ENCODE peak calls at places on chromosome 14, in four cellular contexts. D, T, M and K are unnamed samples.

GRCh38 chr14:35944847-35945246 is 118.7 kb downstream of the BRMS1L start:
- DNase-seq in M (no peak), T (no peak), D (peak; percentile 23), K (peak; percentile 5)

GRCh38 chr14:25237845-25238244 is 187.9 kb upstream of the STXBP6 start:
- DNase-seq in T (no peak), D (no peak), M (no peak), K (peak; percentile 37)

GRCh38 chr14:20848955-20849570 is 42.1 kb upstream of the RNASE3 start:
- DNase-seq in D (no peak), M (no peak), T (no peak), K (no peak)

GRCh38 chr14:59359451-59360124 is 105.6 kb downstream of the GPR135 start:
- DNase-seq in D (no peak), M (no peak), T (no peak), K (no peak)

GRCh38 chr14:41960316-41960715 is 353.6 kb downstream of the LRFN5 start:
- DNase-seq in T (no peak), M (no peak), D (no peak), K (no peak)

GRCh38 chr14:99707921-99708320 is 23.8 kb downstream of the CYP46A1 start:
- DNase-seq in M (no peak), D (no peak), T (no peak), K (no peak)

GRCh38 chr14:35678403-35679028 is 130.6 kb downstream of the RALGAPA1 start:
- DNase-seq in M (no peak), D (no peak), T (no peak), K (no peak)

GRCh38 chr14:51929920-51930682 is 59.2 kb upstream of the RTRAF start:
- DNase-seq in D (no peak), M (no peak), T (no peak), K (no peak)

GRCh38 chr14:68042591-68043210 is 223.1 kb downstream of the RAD51B start:
- DNase-seq in M (no peak), T (peak; percentile 3), D (no peak), K (peak; percentile 23)

GRCh38 chr14:64649383-64649998 is 54.7 kb upstream of the PLEKHG3 start:
- DNase-seq in D (no peak), M (peak; percentile 38), T (no peak), K (no peak)

GRCh38 chr14:20417250-20418186 is 4.2 kb upstream of the TEP1 start:
- DNase-seq in D (no peak), M (no peak), T (no peak), K (no peak)

GRCh38 chr14:54451178-54451601 is 10.0 kb upstream of the CNIH1 start:
- DNase-seq in M (no peak), T (no peak), D (no peak), K (no peak)

GRCh38 chr14:47278233-47278842 is 397.1 kb downstream of the MDGA2 start:
- DNase-seq in D (peak; percentile 76), T (no peak), M (no peak), K (peak; percentile 78)

GRCh38 chr14:36767603-36768281 is 106.1 kb downstream of the PAX9 start:
- DNase-seq in D (no peak), T (no peak), M (no peak), K (peak; percentile 26)

GRCh38 chr14:32419429-32419828 is 90.3 kb downstream of the AKAP6 start:
- DNase-seq in T (no peak), D (no peak), M (no peak), K (no peak)

GRCh38 chr14:91112172-91112571 is 1.7 kb upstream of the DGLUCY start:
- DNase-seq in D (no peak), M (no peak), T (no peak), K (no peak)

GRCh38 chr14:47674546-47675238 is 713 bp downstream of the MDGA2 start:
- DNase-seq in T (no peak), M (no peak), D (peak; percentile 12), K (peak; percentile 62)

GRCh38 chr14:102042699-102043098 is 44.1 kb downstream of the HSP90AA1 start:
- DNase-seq in M (no peak), T (no peak), D (no peak), K (no peak)

GRCh38 chr14:58238252-58239247 is 6.1 kb upstream of the PSMA3 start:
- DNase-seq in D (peak; percentile 18), M (peak; percentile 42), T (no peak), K (peak; percentile 8)

GRCh38 chr14:21911877-21912276 is 238.3 kb upstream of the OR4E1 start:
- DNase-seq in D (no peak), T (no peak), M (no peak), K (no peak)

GRCh38 chr14:88468396-88468795 is 82.9 kb downstream of the SPATA7 start:
- DNase-seq in D (no peak), M (no peak), T (peak; percentile 76), K (no peak)

GRCh38 chr14:32073537-32074189 is 3.4 kb upstream of the ARHGAP5 start:
- DNase-seq in D (peak; percentile 62), M (peak; percentile 31), T (peak; percentile 81), K (peak; percentile 37)

GRCh38 chr14:34201909-34202622 is 251.2 kb upstream of the EGLN3 start:
- DNase-seq in M (no peak), D (no peak), T (no peak), K (no peak)

GRCh38 chr14:49962616-49963015 is 69.7 kb downstream of the ARF6 start:
- DNase-seq in D (no peak), T (no peak), M (no peak), K (no peak)

GRCh38 chr14:74507085-74507484 is 13.5 kb downstream of the ISCA2 start:
- DNase-seq in T (no peak), D (no peak), M (peak; percentile 8), K (no peak)

GRCh38 chr14:49955013-49955412 is 62.1 kb downstream of the ARF6 start:
- DNase-seq in M (no peak), T (no peak), D (no peak), K (no peak)

GRCh38 chr14:30559638-30560071 is 697 bp downstream of the G2E3 start:
- DNase-seq in T (peak; percentile 69), M (no peak), D (no peak), K (peak; percentile 7)

GRCh38 chr14:102770910-102771543 is 6.2 kb upstream of the TRAF3 start:
- DNase-seq in D (no peak), T (no peak), M (no peak), K (no peak)

GRCh38 chr14:99792551-99793212 is 531 bp upstream of the EML1 start:
- DNase-seq in M (no peak), T (no peak), D (no peak), K (no peak)

GRCh38 chr14:54566410-54567223 is at the start of gene SAMD4A:
- DNase-seq in M (peak; percentile 85), D (peak; percentile 70), T (peak; percentile 66), K (peak; percentile 67)

GRCh38 chr14:100867631-100868315 is 35.7 kb downstream of the RTL1 start:
- DNase-seq in D (peak; percentile 8), M (no peak), T (no peak), K (no peak)

GRCh38 chr14:90373887-90374286 is 22.9 kb upstream of the CALM1 start:
- DNase-seq in M (no peak), T (no peak), D (peak; percentile 24), K (no peak)

GRCh38 chr14:54776361-54777001 is 126.1 kb downstream of the GCH1 start:
- DNase-seq in D (peak; percentile 39), T (peak; percentile 60), M (peak; percentile 66), K (no peak)

GRCh38 chr14:54529811-54530210 is 20.1 kb downstream of the CGRRF1 start:
- DNase-seq in M (no peak), D (peak; percentile 46), T (peak; percentile 15), K (no peak)

DNA sequence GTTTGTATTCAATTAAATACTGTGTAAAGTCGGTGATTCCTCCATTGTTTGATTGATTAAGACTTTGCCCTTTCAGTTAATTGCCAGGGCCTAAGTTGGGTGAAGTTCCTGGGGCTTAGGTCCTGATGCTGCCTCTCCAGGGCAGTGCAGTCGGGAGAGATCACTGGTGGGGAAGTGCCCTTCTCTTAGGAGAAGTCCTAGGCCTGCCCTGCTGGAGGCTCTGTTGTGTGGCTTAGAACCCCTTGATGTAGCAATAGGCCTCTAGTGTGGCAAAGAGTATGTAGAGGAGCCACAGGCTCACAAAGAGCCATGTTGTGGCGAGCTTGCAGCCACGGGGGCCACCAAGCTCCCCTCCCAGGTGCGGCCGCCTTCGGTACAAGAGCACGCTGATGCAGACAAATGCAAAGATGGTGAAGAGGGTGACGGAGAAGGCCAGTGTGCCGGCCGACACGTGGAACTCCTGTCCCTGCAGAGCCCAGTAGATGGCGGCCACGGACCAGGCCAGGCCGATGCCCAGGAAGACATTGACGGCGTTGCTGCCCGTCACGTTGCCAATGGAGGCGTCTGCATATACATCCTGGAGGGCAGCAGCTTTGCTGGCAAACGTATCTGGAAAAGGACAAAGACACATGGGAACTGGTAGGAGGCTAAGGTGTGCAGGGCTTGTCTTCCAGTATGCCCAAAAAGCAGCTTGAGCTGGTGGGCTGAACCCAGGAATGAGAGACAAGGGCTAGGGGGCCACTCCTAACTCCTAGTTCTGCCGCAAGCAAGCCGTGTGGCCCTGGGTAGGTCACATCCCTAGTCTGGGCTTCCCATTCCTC is 142.8 kb downstream of the SLC8A3 start:
- DNase-seq in T (no peak), M (no peak), D (peak; percentile 88), K (peak; percentile 74)
- TF ChIP-seq CTCF in T (peak; percentile 63), M (peak; percentile 59), D (peak; percentile 79), K (peak; percentile 71)

GRCh38 chr14:79274641-79275366 is 936.5 kb downstream of the DIO2 start:
- DNase-seq in M (no peak), D (no peak), T (no peak), K (no peak)
- TF ChIP-seq CTCF in M (no peak), D (no peak), T (no peak), K (no peak)

GRCh38 chr14:23352506-23353432 is at the start of gene SLC22A17:
- DNase-seq in D (peak; percentile 82), T (peak; percentile 81), M (peak; percentile 77), K (peak; percentile 78)
- TF ChIP-seq CTCF in D (peak; percentile 16), T (no peak), M (no peak), K (peak; percentile 12)

DNA sequence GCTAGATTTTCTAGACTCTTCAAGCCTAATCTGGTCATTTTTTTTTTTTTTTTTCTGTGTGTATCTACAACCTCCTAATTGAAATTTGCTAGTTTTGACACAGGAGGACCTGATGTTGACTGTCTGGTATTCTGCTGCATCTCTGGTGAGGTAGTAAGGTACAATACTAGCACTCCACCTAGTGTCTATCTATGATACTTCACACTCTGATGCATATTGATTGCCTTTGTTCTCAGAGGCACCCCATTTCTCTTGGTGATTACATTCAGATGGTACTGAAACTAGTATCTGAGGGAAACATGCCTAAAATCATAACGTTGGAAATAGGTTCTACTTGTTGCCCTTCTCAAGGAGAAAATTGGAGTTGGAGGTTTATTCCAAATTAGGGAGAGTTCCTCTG is 930.5 kb upstream of the NOVA1 start:
- DNase-seq in D (no peak), T (peak; percentile 43), M (no peak), K (peak; percentile 9)
- TF ChIP-seq CTCF in D (peak; percentile 57), T (peak; percentile 70), M (no peak), K (peak; percentile 53)

GRCh38 chr14:39467889-39468524 is 35.8 kb upstream of the FBXO33 start:
- DNase-seq in M (no peak), T (no peak), D (peak; percentile 39), K (peak; percentile 36)

GRCh38 chr14:39474416-39474911 is 42.2 kb upstream of the FBXO33 start:
- DNase-seq in M (no peak), D (no peak), T (no peak), K (no peak)

GRCh38 chr14:39472078-39472477 is 39.8 kb upstream of the FBXO33 start:
- DNase-seq in M (no peak), T (no peak), D (no peak), K (no peak)

GRCh38 chr14:39469094-39469710 is 37.0 kb upstream of the FBXO33 start:
- DNase-seq in M (no peak), D (peak; percentile 55), T (no peak), K (peak; percentile 44)
- TF ChIP-seq CTCF in M (no peak), D (peak; percentile 57), T (peak; percentile 17), K (no peak)